ENCODE peak calls at places on chromosomes 7 and 10, in eight cellular contexts. B is SK-N-SH, N is GM23338, I is OCI-LY7, Q is PC-3, Y is hepatocyte, K is neural progenitor cell, L is HCT116. V is an unnamed sample.

GRCh38 chr7:32506266-32507054 is 11.2 kb downstream of the AVL9 start:
- DNase-seq in B (no peak), N (no peak), I (no peak), Q (peak), Y (no peak), K (no peak), L (peak), V (peak)

GRCh38 chr7:157139142-157140117 is 704 bp downstream of the UBE3C start:
- DNase-seq in B (no peak), N (peak), I (peak), Q (peak), Y (peak), K (no peak), L (no peak), V (peak)

GRCh38 chr10:97081621-97082235 is 104.0 kb downstream of the SLIT1 start:
- DNase-seq in B (no peak), N (peak), I (peak), Q (peak), Y (peak), K (peak), L (peak), V (peak)

GRCh38 chr7:22849158-22849557 is 26.5 kb upstream of the TOMM7 start:
- DNase-seq in B (no peak), N (no peak), I (no peak), Q (no peak), Y (no peak), K (no peak), L (no peak), V (no peak)

GRCh38 chr7:137146552-137146961 is 197.0 kb downstream of the PTN start:
- DNase-seq in B (no peak), N (no peak), I (no peak), Q (peak), Y (no peak), K (no peak), L (no peak), V (no peak)

GRCh38 chr10:24209946-24210491 is 1.1 kb downstream of the KIAA1217 start:
- DNase-seq in B (peak), N (no peak), I (no peak), Q (peak), Y (peak), K (no peak), L (no peak), V (peak)

GRCh38 chr7:2258661-2259365 is 16.8 kb downstream of the NUDT1 start:
- DNase-seq in B (peak), N (no peak), I (peak), Q (no peak), Y (no peak), K (no peak), L (no peak), V (no peak)

GRCh38 chr10:43249962-43250624 is 16.8 kb downstream of the RASGEF1A start:
- DNase-seq in B (no peak), N (peak), I (no peak), Q (peak), Y (no peak), K (peak), L (no peak), V (no peak)

GRCh38 chr10:628386-629045 is 61.0 kb downstream of the DIP2C start:
- DNase-seq in B (peak), N (no peak), I (no peak), Q (no peak), Y (no peak), K (no peak), L (no peak), V (no peak)

GRCh38 chr10:97812696-97813095 is 36.9 kb upstream of the GOLGA7B start:
- DNase-seq in B (no peak), N (no peak), I (no peak), Q (peak), Y (no peak), K (no peak), L (no peak), V (no peak)

GRCh38 chr7:155882596-155882995 is 70.3 kb upstream of the SHH start:
- DNase-seq in B (no peak), N (no peak), I (no peak), Q (peak), Y (no peak), K (no peak), L (no peak), V (no peak)

GRCh38 chr10:64159910-64160872 is 639.0 kb downstream of the REEP3 start:
- DNase-seq in B (no peak), N (no peak), I (no peak), Q (no peak), Y (no peak), K (peak), L (no peak), V (no peak)

GRCh38 chr7:143331179-143331825 is 15.4 kb downstream of the CLCN1 start:
- DNase-seq in B (no peak), N (no peak), I (no peak), Q (peak), Y (no peak), K (no peak), L (no peak), V (no peak)

GRCh38 chr10:102580230-102580629 is 64.0 kb upstream of the TRIM8 start:
- DNase-seq in B (no peak), N (no peak), I (no peak), Q (no peak), Y (no peak), K (no peak), L (no peak), V (no peak)

GRCh38 chr10:80477813-80478212 is 23.7 kb downstream of the TSPAN14 start:
- DNase-seq in B (no peak), N (no peak), I (no peak), Q (no peak), Y (no peak), K (no peak), L (peak), V (no peak)

GRCh38 chr10:132109341-132110072 is 43.8 kb downstream of the JAKMIP3 start:
- DNase-seq in B (no peak), N (no peak), I (no peak), Q (no peak), Y (no peak), K (no peak), L (no peak), V (no peak)

GRCh38 chr10:788796-789748 is 99.6 kb upstream of the DIP2C start:
- DNase-seq in B (peak), N (peak), I (no peak), Q (peak), Y (peak), K (peak), L (peak), V (no peak)

GRCh38 chr7:106679153-106679931 is 18.4 kb upstream of the CCDC71L start:
- DNase-seq in B (no peak), N (no peak), I (no peak), Q (peak), Y (peak), K (no peak), L (no peak), V (no peak)

GRCh38 chr7:151280388-151281019 is 32.0 kb upstream of the SMARCD3 start:
- DNase-seq in B (no peak), N (no peak), I (no peak), Q (no peak), Y (no peak), K (no peak), L (no peak), V (no peak)

GRCh38 chr10:71893920-71894319 is 42.9 kb upstream of the PSAP start:
- DNase-seq in B (no peak), N (no peak), I (no peak), Q (no peak), Y (no peak), K (no peak), L (no peak), V (no peak)

GRCh38 chr7:135499818-135500217 is 10.1 kb downstream of the CNOT4 start:
- DNase-seq in B (no peak), N (no peak), I (no peak), Q (no peak), Y (no peak), K (no peak), L (no peak), V (no peak)

GRCh38 chr7:2738766-2739549 is 51.0 kb downstream of the AMZ1 start:
- DNase-seq in B (no peak), N (no peak), I (no peak), Q (no peak), Y (no peak), K (no peak), L (no peak), V (no peak)

GRCh38 chr7:55056577-55057480 is 38.0 kb downstream of the EGFR start:
- DNase-seq in B (no peak), N (no peak), I (no peak), Q (no peak), Y (no peak), K (no peak), L (no peak), V (no peak)

GRCh38 chr7:87312215-87312865 is 33.1 kb upstream of the CROT start:
- DNase-seq in B (peak), N (peak), I (peak), Q (peak), Y (peak), K (peak), L (peak), V (peak)

GRCh38 chr7:29900745-29901144 is 88.9 kb downstream of the SCRN1 start:
- DNase-seq in B (no peak), N (no peak), I (no peak), Q (no peak), Y (no peak), K (no peak), L (no peak), V (no peak)

GRCh38 chr10:109957092-109957797 is 33.9 kb upstream of the XPNPEP1 start:
- DNase-seq in B (no peak), N (no peak), I (peak), Q (no peak), Y (no peak), K (no peak), L (no peak), V (no peak)

GRCh38 chr10:88979153-88979562 is 11.4 kb upstream of the FAS start:
- DNase-seq in B (no peak), N (no peak), I (no peak), Q (no peak), Y (peak), K (peak), L (no peak), V (no peak)

GRCh38 chr10:55410415-55410885 is 609.4 kb upstream of the PCDH15 start:
- DNase-seq in B (peak), N (peak), I (no peak), Q (peak), Y (peak), K (peak), L (no peak), V (no peak)

GRCh38 chr7:116298576-116298975 is 88.2 kb downstream of the TES start:
- DNase-seq in B (no peak), N (no peak), I (no peak), Q (no peak), Y (no peak), K (no peak), L (no peak), V (no peak)

GRCh38 chr10:14574291-14574690 is 200.4 kb downstream of the FAM107B start:
- DNase-seq in B (peak), N (no peak), I (no peak), Q (no peak), Y (no peak), K (no peak), L (no peak), V (no peak)

GRCh38 chr10:74738985-74739567 is 87.3 kb upstream of the KAT6B start:
- DNase-seq in B (no peak), N (peak), I (peak), Q (peak), Y (no peak), K (no peak), L (no peak), V (peak)

GRCh38 chr7:1593091-1593866 is 23.4 kb upstream of the PSMG3 start:
- DNase-seq in B (peak), N (no peak), I (peak), Q (no peak), Y (no peak), K (no peak), L (no peak), V (no peak)

GRCh38 chr10:123301077-123301875 is 147.1 kb downstream of the BUB3 start:
- DNase-seq in B (peak), N (no peak), I (no peak), Q (peak), Y (peak), K (peak), L (no peak), V (no peak)

GRCh38 chr10:71584461-71584860 is 135.1 kb downstream of the C10orf105 start:
- DNase-seq in B (no peak), N (no peak), I (no peak), Q (no peak), Y (no peak), K (no peak), L (no peak), V (no peak)

GRCh38 chr7:128836729-128837348 is 6.6 kb downstream of the FLNC start:
- DNase-seq in B (no peak), N (no peak), I (no peak), Q (no peak), Y (no peak), K (no peak), L (no peak), V (no peak)

GRCh38 chr7:152522551-152522950 is 86.7 kb upstream of the KMT2C start:
- DNase-seq in B (peak), N (peak), I (no peak), Q (no peak), Y (no peak), K (no peak), L (no peak), V (no peak)

GRCh38 chr7:7119668-7120208 is 62.6 kb upstream of the C1GALT1 start:
- DNase-seq in B (no peak), N (no peak), I (no peak), Q (no peak), Y (no peak), K (no peak), L (no peak), V (no peak)

GRCh38 chr7:7122033-7122478 is 60.3 kb upstream of the C1GALT1 start:
- DNase-seq in B (no peak), N (no peak), I (no peak), Q (peak), Y (no peak), K (no peak), L (no peak), V (no peak)

GRCh38 chr7:7117935-7118586 is 64.3 kb upstream of the C1GALT1 start:
- DNase-seq in B (no peak), N (no peak), I (no peak), Q (no peak), Y (no peak), K (no peak), L (no peak), V (no peak)

GRCh38 chr7:7122701-7123281 is 59.6 kb upstream of the C1GALT1 start:
- DNase-seq in B (no peak), N (no peak), I (no peak), Q (peak), Y (no peak), K (no peak), L (no peak), V (no peak)

GRCh38 chr7:7118822-7119221 is 63.5 kb upstream of the C1GALT1 start:
- DNase-seq in B (no peak), N (no peak), I (no peak), Q (no peak), Y (no peak), K (no peak), L (no peak), V (no peak)
- TF ChIP-seq CTCF in B (no peak), N (no peak), I (no peak), Q (no peak), Y (no peak), K (no peak), L (no peak), V (no peak)

DNA sequence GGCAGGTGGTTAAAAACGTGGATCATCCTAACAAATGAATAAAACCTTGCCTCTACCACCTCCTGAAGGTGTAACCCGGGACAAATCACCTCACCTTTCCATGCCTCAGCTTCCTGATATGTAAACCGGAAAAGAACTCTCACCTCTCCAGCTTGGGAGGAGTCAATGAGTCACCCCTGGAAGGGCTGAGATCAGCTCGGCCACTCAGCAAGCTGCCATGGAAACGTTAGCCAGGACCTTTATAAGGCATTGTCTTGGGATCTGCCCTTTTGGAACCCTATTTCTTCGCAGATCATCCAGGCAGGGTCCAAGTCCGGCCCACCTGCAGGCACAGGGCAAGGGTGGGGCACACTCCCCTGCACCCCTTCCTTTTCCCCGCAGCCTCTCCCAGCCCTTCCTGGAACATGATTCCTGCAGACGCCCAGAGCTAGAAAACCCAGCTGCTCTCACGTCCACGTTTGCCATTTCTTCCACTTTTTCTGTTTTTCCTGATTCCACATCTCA is 81.6 kb upstream of the PFKP start:
- DNase-seq in B (no peak), N (no peak), I (no peak), Q (peak), Y (peak), K (no peak), L (peak), V (no peak)
- TF ChIP-seq EZH2phosphoT487 in B (no peak), N (no peak), I (no peak), Q (no peak), Y (no peak), K (no peak), L (no peak), V (no peak)

GRCh38 chr7:114416089-114416990 is 1.7 kb downstream of the FOXP2 start:
- DNase-seq in B (no peak), N (no peak), I (no peak), Q (no peak), Y (no peak), K (no peak), L (no peak), V (no peak)
- H2AFZ ChIP-seq in B (no peak), N (no peak), I (no peak), Q (no peak), Y (no peak), K (no peak), L (no peak), V (no peak)

DNA sequence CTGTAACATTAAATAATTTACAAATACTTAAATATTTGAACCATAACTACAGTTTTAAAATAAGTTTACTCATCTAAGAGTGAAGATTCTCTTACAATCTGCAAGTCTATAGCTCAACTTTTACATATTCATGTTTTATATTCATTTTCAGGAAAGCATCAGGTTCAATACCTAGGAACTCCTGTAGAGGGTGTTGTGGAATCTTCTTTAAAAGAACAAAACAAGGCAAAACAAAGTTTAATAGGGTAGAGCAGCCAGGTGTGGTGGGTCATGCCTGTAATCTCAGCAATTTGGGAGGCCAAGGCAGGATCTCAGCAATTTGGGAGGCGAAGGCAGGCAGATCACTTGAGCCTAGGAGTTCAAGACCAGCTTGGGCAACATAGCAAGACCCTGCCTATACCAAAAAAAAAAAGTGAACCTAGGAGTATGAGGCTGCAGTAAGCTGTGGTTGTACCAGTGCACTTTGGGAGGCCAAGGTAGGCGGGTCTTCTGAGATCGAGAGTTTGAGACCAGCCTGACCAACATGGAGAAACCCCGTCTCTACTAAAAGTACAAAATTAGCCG is 45.1 kb downstream of the ST8SIA6 start:
- DNase-seq in B (no peak), N (peak), I (no peak), Q (peak), Y (no peak), K (no peak), L (no peak), V (peak)
- TF ChIP-seq CTCF in B (peak), N (peak), I (peak), Q (peak), Y (peak), K (peak), L (peak), V (peak)

V was measured in MM.1S.